ENCODE peak calls at places on chromosome 22, in five cellular contexts. I, R, V, D and W are unnamed samples.

GRCh38 chr22:43014062-43014875 is 680 bp downstream of the PACSIN2 start:
- DNase-seq in I (peak; percentile 38), D (peak; percentile 22), R (no peak), V (peak; percentile 30), W (peak; percentile 56)

GRCh38 chr22:23156286-23156685 is 11.0 kb downstream of the RAB36 start:
- DNase-seq in R (no peak), V (no peak), D (no peak), I (no peak), W (no peak)

GRCh38 chr22:19636696-19637355 is 77.5 kb upstream of the SEPTIN5 start:
- DNase-seq in D (no peak), R (no peak), V (no peak), I (no peak), W (no peak)

GRCh38 chr22:44224166-44224565 is 43.4 kb downstream of the PARVG start:
- DNase-seq in R (no peak), V (no peak), D (no peak), I (no peak), W (no peak)

GRCh38 chr22:19637405-19638281 is 76.7 kb upstream of the SEPTIN5 start:
- DNase-seq in D (no peak), R (no peak), I (no peak), V (no peak), W (no peak)

GRCh38 chr22:40043793-40044101 is 49.0 kb downstream of the FAM83F start:
- DNase-seq in R (no peak), D (no peak), I (no peak), V (no peak), W (no peak)

GRCh38 chr22:23772315-23773246 is at the start of gene MMP11:
- DNase-seq in I (no peak), D (peak; percentile 54), V (peak; percentile 52), R (no peak), W (peak; percentile 39)

GRCh38 chr22:46175631-46176030 is 25.3 kb downstream of the PPARA start:
- DNase-seq in R (no peak), D (no peak), V (no peak), I (no peak), W (no peak)

GRCh38 chr22:36536717-36537116 is 7.8 kb upstream of the EIF3D start:
- DNase-seq in V (no peak), R (no peak), D (no peak), I (no peak), W (no peak)

GRCh38 chr22:35995772-35996171 is 32.9 kb downstream of the RBFOX2 start:
- DNase-seq in R (no peak), V (no peak), D (no peak), I (no peak), W (no peak)

GRCh38 chr22:42662114-42663021 is 13.2 kb upstream of the CYB5R3 start:
- DNase-seq in V (peak; percentile 79), D (peak; percentile 77), R (peak; percentile 10), I (peak; percentile 73), W (peak; percentile 77)

GRCh38 chr22:48743601-48744282 is 1083.9 kb downstream of the BRD1 start:
- DNase-seq in R (no peak), D (no peak), I (no peak), V (no peak), W (no peak)

GRCh38 chr22:48940988-48941902 is 886.4 kb downstream of the BRD1 start:
- DNase-seq in I (no peak), V (no peak), D (no peak), R (no peak), W (no peak)